ENCODE peak calls at places on chromosomes 1 and 21, in seven cellular contexts. One of them, this sample, is unnamed. For H3K9me3, the result is how much of the 10 kb centered on the place peaks cover.

GRCh38 chr1:41380979-41381690 is 19.9 kb downstream of the FOXO6 start:
- DNase-seq in A673: peak
- DNase-seq in heart left ventricle: peak
- DNase-seq in thoracic aorta: no peak
- DNase-seq in breast epithelium: no peak
- DNase-seq in tibial nerve: no peak
- DNase-seq in pancreas: peak
- DNase-seq in this sample: peak

GRCh38 chr1:5965586-5966131 is 26.6 kb downstream of the NPHP4 start:
- DNase-seq in A673: no peak
- DNase-seq in thoracic aorta: no peak
- DNase-seq in tibial nerve: no peak
- DNase-seq in pancreas: no peak
- DNase-seq in breast epithelium: peak
- DNase-seq in heart left ventricle: no peak
- DNase-seq in this sample: no peak

GRCh38 chr1:109056064-109056463 is 14.2 kb upstream of the WDR47 start:
- DNase-seq in heart left ventricle: no peak
- DNase-seq in pancreas: no peak
- DNase-seq in A673: no peak
- DNase-seq in tibial nerve: no peak
- DNase-seq in breast epithelium: no peak
- DNase-seq in thoracic aorta: no peak
- DNase-seq in this sample: no peak

GRCh38 chr1:224996266-224996665 is 66.8 kb downstream of the DNAH14 start:
- DNase-seq in heart left ventricle: no peak
- DNase-seq in A673: no peak
- DNase-seq in tibial nerve: no peak
- DNase-seq in pancreas: no peak
- DNase-seq in breast epithelium: no peak
- DNase-seq in thoracic aorta: no peak
- DNase-seq in this sample: no peak

GRCh38 chr1:58082596-58082995 is 463.9 kb downstream of the OMA1 start:
- DNase-seq in breast epithelium: no peak
- DNase-seq in pancreas: no peak
- DNase-seq in A673: no peak
- DNase-seq in heart left ventricle: no peak
- DNase-seq in thoracic aorta: no peak
- DNase-seq in tibial nerve: no peak
- DNase-seq in this sample: no peak

GRCh38 chr1:246775531-246776385 is 51.5 kb downstream of the SCCPDH start:
- DNase-seq in heart left ventricle: no peak
- DNase-seq in pancreas: no peak
- DNase-seq in breast epithelium: no peak
- DNase-seq in A673: no peak
- DNase-seq in thoracic aorta: no peak
- DNase-seq in tibial nerve: no peak
- DNase-seq in this sample: no peak

GRCh38 chr1:48526045-48526714 is 54.2 kb upstream of the SPATA6 start:
- DNase-seq in breast epithelium: no peak
- DNase-seq in thoracic aorta: no peak
- DNase-seq in heart left ventricle: no peak
- DNase-seq in A673: peak
- DNase-seq in pancreas: no peak
- DNase-seq in tibial nerve: no peak
- DNase-seq in this sample: peak

GRCh38 chr1:200279810-200280411 is 129.9 kb downstream of the ZNF281 start:
- DNase-seq in tibial nerve: no peak
- DNase-seq in heart left ventricle: no peak
- DNase-seq in breast epithelium: no peak
- DNase-seq in thoracic aorta: no peak
- DNase-seq in pancreas: no peak
- DNase-seq in A673: peak
- DNase-seq in this sample: peak

GRCh38 chr1:230754831-230755230 is 7.6 kb downstream of the CAPN9 start:
- DNase-seq in thoracic aorta: no peak
- DNase-seq in breast epithelium: no peak
- DNase-seq in heart left ventricle: peak
- DNase-seq in tibial nerve: no peak
- DNase-seq in pancreas: no peak
- DNase-seq in A673: no peak
- DNase-seq in this sample: peak

GRCh38 chr1:230750986-230751625 is 3.9 kb downstream of the CAPN9 start:
- DNase-seq in A673: no peak
- DNase-seq in heart left ventricle: no peak
- DNase-seq in pancreas: no peak
- DNase-seq in breast epithelium: no peak
- DNase-seq in tibial nerve: no peak
- DNase-seq in thoracic aorta: no peak
- DNase-seq in this sample: no peak

GRCh38 chr1:230753191-230753585 is 6.0 kb downstream of the CAPN9 start:
- DNase-seq in thoracic aorta: no peak
- DNase-seq in pancreas: no peak
- DNase-seq in tibial nerve: no peak
- DNase-seq in breast epithelium: no peak
- DNase-seq in heart left ventricle: no peak
- DNase-seq in A673: no peak
- DNase-seq in this sample: no peak

GRCh38 chr1:230752407-230752806 is 5.2 kb downstream of the CAPN9 start:
- DNase-seq in thoracic aorta: no peak
- DNase-seq in pancreas: no peak
- DNase-seq in tibial nerve: no peak
- DNase-seq in heart left ventricle: peak
- DNase-seq in breast epithelium: peak
- DNase-seq in A673: no peak
- DNase-seq in this sample: no peak

DNA sequence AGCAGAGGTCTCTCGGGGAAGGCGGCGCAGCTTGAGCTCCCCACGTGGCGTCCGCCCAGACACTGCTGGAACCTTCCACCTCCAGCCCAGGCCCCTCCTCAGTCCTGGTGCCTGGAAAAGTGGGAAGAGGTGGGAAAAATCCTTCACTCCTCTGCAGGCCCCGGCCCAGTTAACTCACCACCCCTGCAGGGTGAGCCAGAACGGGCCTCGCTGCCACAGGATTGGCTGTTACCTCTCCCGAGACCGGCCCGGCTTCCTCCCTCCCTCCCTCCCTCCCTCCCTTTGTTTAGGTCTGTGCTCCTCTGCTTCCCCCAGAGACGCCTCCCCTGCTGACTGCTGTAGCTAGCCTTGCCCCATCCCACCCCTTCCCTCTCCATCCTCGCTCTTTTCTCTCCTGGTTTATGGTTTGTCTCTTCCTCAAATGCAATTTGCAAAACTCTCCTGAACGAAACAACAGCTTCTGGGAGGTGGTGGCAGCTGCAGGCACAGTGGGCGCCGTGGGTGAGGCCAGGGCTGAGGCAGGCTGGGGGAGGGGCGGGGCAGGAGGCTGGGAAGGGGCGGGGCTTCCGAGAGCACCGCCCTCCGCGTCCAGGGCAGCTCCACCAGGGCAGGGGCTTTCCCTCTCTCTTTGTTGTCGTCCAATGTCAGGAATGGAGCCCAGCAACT is 6.5 kb downstream of the CAPN9 start:
- DNase-seq in A673: peak
- DNase-seq in heart left ventricle: peak
- DNase-seq in breast epithelium: no peak
- DNase-seq in thoracic aorta: no peak
- DNase-seq in pancreas: no peak
- DNase-seq in tibial nerve: no peak
- DNase-seq in this sample: no peak
- H3K4me3 ChIP-seq in A673: no peak
- H3K4me3 ChIP-seq in heart left ventricle: no peak
- H3K4me3 ChIP-seq in breast epithelium: peak
- H3K4me3 ChIP-seq in thoracic aorta: no peak
- H3K4me3 ChIP-seq in pancreas: no peak
- H3K4me3 ChIP-seq in tibial nerve: no peak
- H3K4me3 ChIP-seq in this sample: no peak

DNA sequence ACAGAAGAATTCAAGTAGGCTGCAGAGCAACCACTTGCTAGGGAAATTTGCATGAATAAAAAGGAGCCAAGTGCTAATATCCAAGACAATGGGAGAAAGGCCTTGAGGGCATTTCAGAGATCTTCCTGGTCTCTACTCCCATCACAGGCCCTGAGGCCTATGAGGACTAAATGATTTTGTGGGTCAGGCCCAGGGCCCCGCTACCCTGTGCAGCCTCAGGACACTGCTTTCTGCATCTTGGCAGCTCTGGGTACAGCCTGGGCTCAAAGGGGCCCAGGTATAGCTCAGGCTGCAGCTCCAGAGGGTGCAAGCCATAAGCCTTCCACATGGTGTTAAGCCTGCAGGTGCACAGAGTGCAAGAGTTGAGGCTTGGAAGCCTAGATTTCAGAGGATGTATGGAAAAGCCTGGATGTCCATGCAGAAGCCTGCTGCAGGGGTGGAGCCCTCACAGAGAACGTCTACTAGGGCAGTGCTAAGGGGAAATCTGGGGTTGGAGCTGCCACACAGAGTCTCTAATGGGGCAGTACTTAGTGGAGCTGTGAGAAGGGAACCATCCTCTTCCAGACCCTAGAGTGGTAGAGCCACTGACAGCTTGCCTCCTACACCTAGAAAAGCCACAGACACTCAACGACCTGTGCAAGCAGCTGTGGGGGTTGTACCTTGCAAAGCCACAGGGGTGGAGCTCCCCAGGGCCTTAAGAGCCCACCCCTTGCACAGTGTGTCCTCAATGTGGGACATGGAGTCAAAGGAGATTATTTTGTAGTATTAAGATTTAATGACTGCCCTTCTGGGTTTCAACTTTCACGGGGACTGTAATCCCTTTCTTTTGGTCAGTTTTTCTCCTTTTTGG is 13.7 kb upstream of the ACTRT2 start:
- DNase-seq in heart left ventricle: no peak
- DNase-seq in thoracic aorta: no peak
- DNase-seq in pancreas: no peak
- DNase-seq in A673: no peak
- DNase-seq in breast epithelium: peak
- DNase-seq in tibial nerve: no peak
- DNase-seq in this sample: no peak
- H3K9me3 ChIP-seq in heart left ventricle: under half
- H3K9me3 ChIP-seq in thoracic aorta: under half
- H3K9me3 ChIP-seq in pancreas: under half
- H3K9me3 ChIP-seq in A673: under half
- H3K9me3 ChIP-seq in breast epithelium: under half
- H3K9me3 ChIP-seq in tibial nerve: under half
- H3K9me3 ChIP-seq in this sample: under half

DNA sequence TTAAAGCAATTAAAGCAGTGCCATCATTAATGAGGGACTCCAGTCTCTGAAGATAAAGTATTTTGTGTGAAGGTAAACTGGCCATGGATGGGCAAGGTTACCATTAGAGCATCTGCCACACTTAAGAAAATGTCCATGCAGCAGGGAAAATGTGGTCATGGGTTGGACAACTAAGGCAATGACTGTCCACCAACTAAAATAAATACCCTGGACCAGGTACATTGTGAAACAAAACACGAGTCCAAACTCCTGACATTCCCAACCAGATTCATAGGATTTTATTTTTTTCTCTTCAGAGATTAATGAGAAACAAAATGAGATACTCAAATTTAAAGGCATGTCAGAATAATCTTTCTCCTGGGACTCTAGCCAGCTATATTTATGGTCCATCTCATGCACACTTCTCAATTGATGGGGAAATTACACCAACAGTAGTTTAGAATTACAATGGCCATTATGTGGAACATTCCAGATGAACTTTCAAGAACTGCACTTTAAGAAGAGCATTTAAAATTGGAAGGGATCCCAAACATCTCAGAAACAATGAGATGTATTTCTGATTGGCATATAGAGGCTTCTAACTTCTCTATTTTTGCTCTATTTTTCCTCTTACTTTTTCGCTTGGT is 8.1 kb downstream of the GBP7 start:
- DNase-seq in thoracic aorta: no peak
- DNase-seq in breast epithelium: no peak
- DNase-seq in pancreas: no peak
- DNase-seq in tibial nerve: no peak
- DNase-seq in heart left ventricle: no peak
- DNase-seq in A673: peak
- DNase-seq in this sample: no peak
- H3K4me3 ChIP-seq in thoracic aorta: no peak
- H3K4me3 ChIP-seq in breast epithelium: no peak
- H3K4me3 ChIP-seq in pancreas: no peak
- H3K4me3 ChIP-seq in tibial nerve: no peak
- H3K4me3 ChIP-seq in heart left ventricle: no peak
- H3K4me3 ChIP-seq in A673: no peak
- H3K4me3 ChIP-seq in this sample: no peak

GRCh38 chr1:60865146-60865545 is 217.2 kb upstream of the NFIA start:
- DNase-seq in tibial nerve: no peak
- DNase-seq in heart left ventricle: no peak
- DNase-seq in pancreas: no peak
- DNase-seq in thoracic aorta: no peak
- DNase-seq in breast epithelium: no peak
- DNase-seq in A673: no peak
- DNase-seq in this sample: no peak
- H3K9me3 ChIP-seq in tibial nerve: under half
- H3K9me3 ChIP-seq in heart left ventricle: under half
- H3K9me3 ChIP-seq in pancreas: under half
- H3K9me3 ChIP-seq in thoracic aorta: under half
- H3K9me3 ChIP-seq in breast epithelium: under half
- H3K9me3 ChIP-seq in A673: under half
- H3K9me3 ChIP-seq in this sample: under half

GRCh38 chr1:8925406-8925805 is 20.3 kb upstream of the CA6 start:
- DNase-seq in heart left ventricle: no peak
- DNase-seq in breast epithelium: no peak
- DNase-seq in A673: no peak
- DNase-seq in tibial nerve: no peak
- DNase-seq in pancreas: no peak
- DNase-seq in thoracic aorta: no peak
- DNase-seq in this sample: no peak
- H3K4me3 ChIP-seq in heart left ventricle: no peak
- H3K4me3 ChIP-seq in breast epithelium: no peak
- H3K4me3 ChIP-seq in A673: no peak
- H3K4me3 ChIP-seq in tibial nerve: no peak
- H3K4me3 ChIP-seq in pancreas: no peak
- H3K4me3 ChIP-seq in thoracic aorta: no peak
- H3K4me3 ChIP-seq in this sample: no peak

DNA sequence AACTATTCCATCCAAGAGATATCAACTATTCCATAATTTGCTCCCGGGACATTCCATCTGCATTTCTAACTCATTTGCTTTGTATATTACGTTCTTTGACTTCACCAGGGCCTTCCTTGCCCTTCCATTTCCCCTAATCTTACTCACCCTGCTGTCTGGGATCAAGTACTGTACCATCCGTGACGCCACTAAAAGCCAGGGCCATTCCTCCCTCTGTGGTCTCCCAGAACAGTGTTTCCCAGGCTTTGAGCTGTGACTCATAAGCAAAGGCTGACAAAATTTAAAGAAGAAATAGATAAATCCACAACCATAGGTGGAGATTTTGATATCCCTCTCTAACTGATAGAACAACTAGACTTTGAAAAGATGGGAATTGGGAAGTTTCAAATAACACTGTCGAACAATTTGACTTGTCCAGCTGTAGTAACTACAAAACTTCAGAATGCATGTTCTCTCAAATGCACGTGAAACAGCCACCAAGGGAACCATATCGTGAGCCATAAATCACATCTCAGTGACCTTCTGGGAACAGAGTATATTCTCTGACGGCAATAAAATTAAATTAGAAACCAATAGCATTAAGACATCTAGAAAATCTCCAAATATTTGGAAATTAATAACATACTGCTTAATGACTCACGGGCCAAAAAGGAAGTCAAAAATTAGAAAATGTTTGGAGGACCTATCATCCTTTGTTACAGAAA is 501.0 kb downstream of the SETD4 start:
- DNase-seq in breast epithelium: no peak
- DNase-seq in thoracic aorta: no peak
- DNase-seq in A673: peak
- DNase-seq in heart left ventricle: no peak
- DNase-seq in tibial nerve: no peak
- DNase-seq in pancreas: no peak
- DNase-seq in this sample: no peak
- H3K9me3 ChIP-seq in breast epithelium: under half
- H3K9me3 ChIP-seq in thoracic aorta: under half
- H3K9me3 ChIP-seq in A673: under half
- H3K9me3 ChIP-seq in heart left ventricle: under half
- H3K9me3 ChIP-seq in tibial nerve: under half
- H3K9me3 ChIP-seq in pancreas: under half
- H3K9me3 ChIP-seq in this sample: under half